ENCODE peak calls at places on chromosomes 6 and 20, in four cellular contexts. One of them, this sample, is unnamed.

GRCh38 chr6:123658848-123659247 is 22.1 kb upstream of the TRDN start:
- DNase-seq in MM.1S: no peak
- DNase-seq in endodermal cell: no peak
- DNase-seq in activated CD4-positive, alpha-beta T cell treated with anti-CD3 and anti-CD28 coated beads, Interleukin-2, amount 50 U/mL, for 48 hours: no peak
- DNase-seq in this sample: no peak

GRCh38 chr6:82248233-82248735 is 740 bp upstream of the IBTK start:
- DNase-seq in endodermal cell: no peak
- DNase-seq in MM.1S: peak
- DNase-seq in activated CD4-positive, alpha-beta T cell treated with anti-CD3 and anti-CD28 coated beads, Interleukin-2, amount 50 U/mL, for 48 hours: peak
- DNase-seq in this sample: peak

GRCh38 chr6:39061588-39061987 is 13.0 kb downstream of the GLP1R start:
- DNase-seq in activated CD4-positive, alpha-beta T cell treated with anti-CD3 and anti-CD28 coated beads, Interleukin-2, amount 50 U/mL, for 48 hours: no peak
- DNase-seq in endodermal cell: no peak
- DNase-seq in MM.1S: no peak
- DNase-seq in this sample: no peak

GRCh38 chr20:3168829-3169590 is 4.3 kb downstream of the LZTS3 start:
- DNase-seq in MM.1S: no peak
- DNase-seq in activated CD4-positive, alpha-beta T cell treated with anti-CD3 and anti-CD28 coated beads, Interleukin-2, amount 50 U/mL, for 48 hours: no peak
- DNase-seq in endodermal cell: peak
- DNase-seq in this sample: no peak

GRCh38 chr20:49570828-49571552 is 3.1 kb upstream of the PTGIS start:
- DNase-seq in endodermal cell: peak
- DNase-seq in MM.1S: no peak
- DNase-seq in activated CD4-positive, alpha-beta T cell treated with anti-CD3 and anti-CD28 coated beads, Interleukin-2, amount 50 U/mL, for 48 hours: no peak
- DNase-seq in this sample: no peak

GRCh38 chr6:34630040-34630439 is 66.5 kb downstream of the ILRUN start:
- DNase-seq in MM.1S: no peak
- DNase-seq in endodermal cell: no peak
- DNase-seq in activated CD4-positive, alpha-beta T cell treated with anti-CD3 and anti-CD28 coated beads, Interleukin-2, amount 50 U/mL, for 48 hours: no peak
- DNase-seq in this sample: peak

GRCh38 chr20:5171074-5171789 is 44.4 kb downstream of the CDS2 start:
- DNase-seq in MM.1S: no peak
- DNase-seq in activated CD4-positive, alpha-beta T cell treated with anti-CD3 and anti-CD28 coated beads, Interleukin-2, amount 50 U/mL, for 48 hours: no peak
- DNase-seq in endodermal cell: no peak
- DNase-seq in this sample: no peak

GRCh38 chr6:152696543-152696942 is 1.2 kb upstream of the MYCT1 start:
- DNase-seq in endodermal cell: no peak
- DNase-seq in MM.1S: no peak
- DNase-seq in activated CD4-positive, alpha-beta T cell treated with anti-CD3 and anti-CD28 coated beads, Interleukin-2, amount 50 U/mL, for 48 hours: no peak
- DNase-seq in this sample: peak

GRCh38 chr6:116008470-116009229 is 52.0 kb downstream of the FRK start:
- DNase-seq in MM.1S: no peak
- DNase-seq in activated CD4-positive, alpha-beta T cell treated with anti-CD3 and anti-CD28 coated beads, Interleukin-2, amount 50 U/mL, for 48 hours: no peak
- DNase-seq in endodermal cell: no peak
- DNase-seq in this sample: peak

GRCh38 chr6:9481292-9482029 is 933.4 kb downstream of the TFAP2A start:
- DNase-seq in MM.1S: no peak
- DNase-seq in endodermal cell: no peak
- DNase-seq in activated CD4-positive, alpha-beta T cell treated with anti-CD3 and anti-CD28 coated beads, Interleukin-2, amount 50 U/mL, for 48 hours: no peak
- DNase-seq in this sample: peak

GRCh38 chr20:57392130-57392445 is 892 bp downstream of the RBM38 start:
- DNase-seq in activated CD4-positive, alpha-beta T cell treated with anti-CD3 and anti-CD28 coated beads, Interleukin-2, amount 50 U/mL, for 48 hours: no peak
- DNase-seq in MM.1S: no peak
- DNase-seq in endodermal cell: no peak
- DNase-seq in this sample: no peak

GRCh38 chr6:26268659-26269402 is 96.2 kb upstream of the BTN3A2 start:
- DNase-seq in activated CD4-positive, alpha-beta T cell treated with anti-CD3 and anti-CD28 coated beads, Interleukin-2, amount 50 U/mL, for 48 hours: peak
- DNase-seq in MM.1S: no peak
- DNase-seq in endodermal cell: peak
- DNase-seq in this sample: peak

GRCh38 chr6:17361013-17361412 is 32.4 kb upstream of the CAP2 start:
- DNase-seq in activated CD4-positive, alpha-beta T cell treated with anti-CD3 and anti-CD28 coated beads, Interleukin-2, amount 50 U/mL, for 48 hours: no peak
- DNase-seq in endodermal cell: no peak
- DNase-seq in MM.1S: no peak
- DNase-seq in this sample: no peak

GRCh38 chr6:16676978-16677377 is 84.3 kb downstream of the ATXN1 start:
- DNase-seq in endodermal cell: no peak
- DNase-seq in activated CD4-positive, alpha-beta T cell treated with anti-CD3 and anti-CD28 coated beads, Interleukin-2, amount 50 U/mL, for 48 hours: no peak
- DNase-seq in MM.1S: no peak
- DNase-seq in this sample: peak

GRCh38 chr6:115055579-115055978 is 712.8 kb upstream of the HS3ST5 start:
- DNase-seq in MM.1S: no peak
- DNase-seq in activated CD4-positive, alpha-beta T cell treated with anti-CD3 and anti-CD28 coated beads, Interleukin-2, amount 50 U/mL, for 48 hours: no peak
- DNase-seq in endodermal cell: no peak
- DNase-seq in this sample: no peak

GRCh38 chr6:146896960-146897701 is 298.4 kb downstream of the ADGB start:
- DNase-seq in activated CD4-positive, alpha-beta T cell treated with anti-CD3 and anti-CD28 coated beads, Interleukin-2, amount 50 U/mL, for 48 hours: no peak
- DNase-seq in MM.1S: no peak
- DNase-seq in endodermal cell: no peak
- DNase-seq in this sample: no peak

GRCh38 chr6:160252073-160252809 is 6.4 kb downstream of the SLC22A2 start:
- DNase-seq in activated CD4-positive, alpha-beta T cell treated with anti-CD3 and anti-CD28 coated beads, Interleukin-2, amount 50 U/mL, for 48 hours: no peak
- DNase-seq in endodermal cell: no peak
- DNase-seq in MM.1S: no peak
- DNase-seq in this sample: no peak

GRCh38 chr6:87054143-87054833 is 40.6 kb downstream of the CGA start:
- DNase-seq in MM.1S: peak
- DNase-seq in activated CD4-positive, alpha-beta T cell treated with anti-CD3 and anti-CD28 coated beads, Interleukin-2, amount 50 U/mL, for 48 hours: no peak
- DNase-seq in endodermal cell: no peak
- DNase-seq in this sample: no peak

GRCh38 chr6:150967381-150967780 is 101.9 kb downstream of the MTHFD1L start:
- DNase-seq in MM.1S: no peak
- DNase-seq in endodermal cell: no peak
- DNase-seq in activated CD4-positive, alpha-beta T cell treated with anti-CD3 and anti-CD28 coated beads, Interleukin-2, amount 50 U/mL, for 48 hours: no peak
- DNase-seq in this sample: no peak

GRCh38 chr6:132912273-132912672 is 97.9 kb downstream of the RPS12 start:
- DNase-seq in MM.1S: no peak
- DNase-seq in endodermal cell: no peak
- DNase-seq in activated CD4-positive, alpha-beta T cell treated with anti-CD3 and anti-CD28 coated beads, Interleukin-2, amount 50 U/mL, for 48 hours: no peak
- DNase-seq in this sample: no peak

GRCh38 chr6:148530394-148530923 is 187.8 kb downstream of the SASH1 start:
- DNase-seq in activated CD4-positive, alpha-beta T cell treated with anti-CD3 and anti-CD28 coated beads, Interleukin-2, amount 50 U/mL, for 48 hours: no peak
- DNase-seq in MM.1S: peak
- DNase-seq in endodermal cell: peak
- DNase-seq in this sample: peak

GRCh38 chr6:33724281-33725023 is 13.0 kb upstream of the UQCC2 start:
- DNase-seq in activated CD4-positive, alpha-beta T cell treated with anti-CD3 and anti-CD28 coated beads, Interleukin-2, amount 50 U/mL, for 48 hours: no peak
- DNase-seq in endodermal cell: no peak
- DNase-seq in MM.1S: no peak
- DNase-seq in this sample: no peak

GRCh38 chr6:168043193-168043847 is 35.7 kb downstream of the FRMD1 start:
- DNase-seq in activated CD4-positive, alpha-beta T cell treated with anti-CD3 and anti-CD28 coated beads, Interleukin-2, amount 50 U/mL, for 48 hours: no peak
- DNase-seq in endodermal cell: no peak
- DNase-seq in MM.1S: no peak
- DNase-seq in this sample: no peak

GRCh38 chr20:56828402-56828801 is 199.3 kb downstream of the TFAP2C start:
- DNase-seq in activated CD4-positive, alpha-beta T cell treated with anti-CD3 and anti-CD28 coated beads, Interleukin-2, amount 50 U/mL, for 48 hours: no peak
- DNase-seq in endodermal cell: no peak
- DNase-seq in MM.1S: no peak
- DNase-seq in this sample: no peak

This sample was measured in HCEC 1CT.